ENCODE peak calls at places on chromosomes 12 and 14, in ten cellular contexts. C, K, E, J, F, Y, N, Z, H and P are unnamed samples. For H3K4me1, the result is how much of the 10 kb centered on the place peaks cover.

GRCh38 chr14:100872241-100872640 is 31.3 kb downstream of the RTL1 start:
- DNase-seq in C (peak), K (no peak), E (no peak), J (no peak), F (no peak), Y (peak), N (no peak), Z (no peak), H (no peak), P (no peak)

GRCh38 chr14:93959239-93960107 is 16.9 kb downstream of the ASB2 start:
- DNase-seq in C (peak), K (peak), E (peak), J (peak), F (peak), Y (no peak), N (peak), Z (peak), H (no peak), P (no peak)

GRCh38 chr14:56211844-56212243 is 93.6 kb downstream of the PELI2 start:
- DNase-seq in C (no peak), K (no peak), E (no peak), J (no peak), F (no peak), Y (no peak), N (no peak), Z (no peak), H (no peak), P (no peak)

GRCh38 chr12:52232916-52233461 is at the start of gene KRT7:
- DNase-seq in C (peak), K (no peak), E (no peak), J (no peak), F (no peak), Y (no peak), N (no peak), Z (no peak), H (no peak), P (no peak)

GRCh38 chr14:20327005-20327869 is 5.8 kb downstream of the CCNB1IP1 start:
- DNase-seq in C (no peak), K (no peak), E (no peak), J (no peak), F (no peak), Y (no peak), N (peak), Z (no peak), H (no peak), P (no peak)

GRCh38 chr14:59085207-59085739 is 103.2 kb upstream of the DAAM1 start:
- DNase-seq in C (no peak), K (no peak), E (no peak), J (no peak), F (no peak), Y (no peak), N (no peak), Z (peak), H (no peak), P (no peak)

GRCh38 chr12:125412506-125412905 is 347.3 kb downstream of the AACS start:
- DNase-seq in C (no peak), K (no peak), E (no peak), J (no peak), F (no peak), Y (no peak), N (no peak), Z (no peak), H (no peak), P (no peak)

GRCh38 chr14:81231540-81231939 is 10.8 kb upstream of the GTF2A1 start:
- DNase-seq in C (no peak), K (no peak), E (no peak), J (no peak), F (no peak), Y (no peak), N (no peak), Z (no peak), H (no peak), P (no peak)

GRCh38 chr14:61643546-61643945 is 51.8 kb upstream of the HIF1A start:
- DNase-seq in C (no peak), K (no peak), E (no peak), J (no peak), F (no peak), Y (no peak), N (no peak), Z (no peak), H (no peak), P (no peak)

GRCh38 chr12:25839470-25839869 is 119.0 kb upstream of the RASSF8 start:
- DNase-seq in C (no peak), K (no peak), E (no peak), J (no peak), F (no peak), Y (no peak), N (no peak), Z (no peak), H (no peak), P (no peak)

GRCh38 chr12:121767525-121768016 is 25.9 kb downstream of the RHOF start:
- DNase-seq in C (no peak), K (peak), E (peak), J (no peak), F (peak), Y (no peak), N (no peak), Z (no peak), H (peak), P (no peak)

GRCh38 chr14:100304825-100305445 is 1.3 kb downstream of the SLC25A29 start:
- DNase-seq in C (peak), K (peak), E (no peak), J (no peak), F (no peak), Y (peak), N (no peak), Z (peak), H (peak), P (no peak)

GRCh38 chr12:53623526-53623925 is 2.7 kb downstream of the ATF7 start:
- DNase-seq in C (no peak), K (no peak), E (no peak), J (no peak), F (no peak), Y (no peak), N (no peak), Z (no peak), H (no peak), P (peak)

GRCh38 chr14:37623552-37623951 is 28.1 kb downstream of the TTC6 start:
- DNase-seq in C (no peak), K (no peak), E (no peak), J (no peak), F (no peak), Y (no peak), N (no peak), Z (no peak), H (no peak), P (no peak)

GRCh38 chr12:96099986-96100385 is 64.6 kb upstream of the LTA4H start:
- DNase-seq in C (no peak), K (no peak), E (no peak), J (no peak), F (no peak), Y (no peak), N (no peak), Z (no peak), H (no peak), P (no peak)

GRCh38 chr12:5417500-5417899 is 14.4 kb upstream of the NTF3 start:
- DNase-seq in C (no peak), K (no peak), E (no peak), J (no peak), F (no peak), Y (no peak), N (no peak), Z (no peak), H (no peak), P (no peak)

GRCh38 chr14:53842938-53843337 is 113.7 kb downstream of the BMP4 start:
- DNase-seq in C (no peak), K (no peak), E (no peak), J (no peak), F (no peak), Y (no peak), N (no peak), Z (no peak), H (no peak), P (no peak)

GRCh38 chr14:81246561-81247270 is 26.0 kb upstream of the GTF2A1 start:
- DNase-seq in C (no peak), K (no peak), E (no peak), J (no peak), F (no peak), Y (no peak), N (no peak), Z (peak), H (no peak), P (no peak)

GRCh38 chr14:24473211-24473610 is 30.6 kb upstream of the SDR39U1 start:
- DNase-seq in C (no peak), K (no peak), E (no peak), J (no peak), F (no peak), Y (no peak), N (no peak), Z (no peak), H (no peak), P (no peak)

GRCh38 chr12:51450816-51451215 is 26.2 kb downstream of the SLC4A8 start:
- DNase-seq in C (no peak), K (no peak), E (no peak), J (no peak), F (no peak), Y (peak), N (no peak), Z (peak), H (no peak), P (no peak)

GRCh38 chr12:6249580-6249979 is 49.4 kb downstream of the CD9 start:
- DNase-seq in C (peak), K (no peak), E (no peak), J (no peak), F (no peak), Y (no peak), N (no peak), Z (peak), H (no peak), P (no peak)

GRCh38 chr14:41663478-41663845 is 56.8 kb downstream of the LRFN5 start:
- DNase-seq in C (no peak), K (no peak), E (no peak), J (no peak), F (no peak), Y (no peak), N (no peak), Z (no peak), H (no peak), P (no peak)

GRCh38 chr14:90344920-90345557 is 13.3 kb upstream of the NRDE2 start:
- DNase-seq in C (no peak), K (no peak), E (no peak), J (no peak), F (no peak), Y (no peak), N (no peak), Z (no peak), H (no peak), P (no peak)

GRCh38 chr12:66409195-66409871 is 107.0 kb downstream of the HELB start:
- DNase-seq in C (no peak), K (no peak), E (no peak), J (peak), F (peak), Y (no peak), N (peak), Z (peak), H (no peak), P (peak)

GRCh38 chr12:101839324-101840283 is 8.8 kb upstream of the GNPTAB start:
- DNase-seq in C (no peak), K (peak), E (peak), J (peak), F (peak), Y (peak), N (peak), Z (peak), H (no peak), P (peak)

GRCh38 chr12:67415473-67415872 is 146.3 kb downstream of the CAND1 start:
- DNase-seq in C (no peak), K (no peak), E (no peak), J (no peak), F (peak), Y (no peak), N (no peak), Z (peak), H (no peak), P (peak)

GRCh38 chr12:9936597-9936996 is 4.4 kb upstream of the CLEC2A start:
- DNase-seq in C (no peak), K (no peak), E (no peak), J (no peak), F (no peak), Y (no peak), N (no peak), Z (no peak), H (no peak), P (no peak)

GRCh38 chr14:103444837-103445524 is 59.8 kb downstream of the MARK3 start:
- DNase-seq in C (no peak), K (no peak), E (no peak), J (no peak), F (no peak), Y (no peak), N (no peak), Z (no peak), H (no peak), P (no peak)

GRCh38 chr12:28443337-28443736 is 253.1 kb downstream of the CCDC91 start:
- DNase-seq in C (no peak), K (no peak), E (no peak), J (no peak), F (no peak), Y (no peak), N (no peak), Z (no peak), H (no peak), P (no peak)

GRCh38 chr14:54901380-54902142 is 1.1 kb downstream of the GCH1 start:
- DNase-seq in C (no peak), K (no peak), E (no peak), J (peak), F (no peak), Y (no peak), N (no peak), Z (peak), H (no peak), P (no peak)

GRCh38 chr12:72057330-72057911 is 118.8 kb downstream of the TPH2 start:
- DNase-seq in C (no peak), K (no peak), E (no peak), J (no peak), F (no peak), Y (no peak), N (no peak), Z (no peak), H (no peak), P (no peak)

GRCh38 chr14:69559581-69560011 is 15.1 kb downstream of the CCDC177 start:
- DNase-seq in C (no peak), K (no peak), E (no peak), J (no peak), F (no peak), Y (no peak), N (no peak), Z (no peak), H (no peak), P (no peak)

GRCh38 chr12:60172696-60173095 is 576.9 kb downstream of the SLC16A7 start:
- DNase-seq in C (no peak), K (no peak), E (no peak), J (no peak), F (peak), Y (no peak), N (no peak), Z (no peak), H (no peak), P (no peak)

GRCh38 chr14:70635971-70636595 is 5.6 kb upstream of the TTC9 start:
- DNase-seq in C (no peak), K (no peak), E (no peak), J (no peak), F (no peak), Y (no peak), N (no peak), Z (no peak), H (no peak), P (no peak)

GRCh38 chr12:2773199-2773875 is 21.4 kb upstream of the FKBP4 start:
- DNase-seq in C (no peak), K (no peak), E (no peak), J (no peak), F (no peak), Y (no peak), N (no peak), Z (no peak), H (no peak), P (no peak)

GRCh38 chr12:2772370-2772769 is 22.4 kb upstream of the FKBP4 start:
- DNase-seq in C (no peak), K (no peak), E (no peak), J (no peak), F (no peak), Y (no peak), N (no peak), Z (no peak), H (no peak), P (no peak)

GRCh38 chr12:2765608-2766007 is 29.2 kb upstream of the FKBP4 start:
- DNase-seq in C (no peak), K (no peak), E (no peak), J (no peak), F (no peak), Y (no peak), N (no peak), Z (no peak), H (no peak), P (no peak)

GRCh38 chr12:2768224-2768961 is 26.4 kb upstream of the FKBP4 start:
- DNase-seq in C (no peak), K (no peak), E (no peak), J (no peak), F (no peak), Y (no peak), N (no peak), Z (no peak), H (no peak), P (no peak)

GRCh38 chr12:2769866-2770533 is 24.8 kb upstream of the FKBP4 start:
- DNase-seq in C (no peak), K (no peak), E (no peak), J (no peak), F (no peak), Y (no peak), N (no peak), Z (no peak), H (no peak), P (no peak)
- H3K27ac ChIP-seq in C (no peak), K (no peak), E (no peak), J (no peak), F (no peak), Y (no peak), N (no peak), Z (no peak), H (no peak), P (no peak)

GRCh38 chr12:48000878-48001321 is 3.4 kb downstream of the COL2A1 start:
- DNase-seq in C (no peak), K (no peak), E (peak), J (no peak), F (no peak), Y (no peak), N (no peak), Z (peak), H (no peak), P (no peak)
- H3K4me1 ChIP-seq in C (under half), K (under half), E (under half), J (under half), F (under half), Y (under half), N (under half), Z (under half), H (half or more), P (under half)

GRCh38 chr14:22569749-22570131 is 19.3 kb downstream of the DAD1 start:
- DNase-seq in C (no peak), K (no peak), E (no peak), J (no peak), F (no peak), Y (no peak), N (no peak), Z (no peak), H (no peak), P (no peak)
- H3K4me3 ChIP-seq in C (no peak), K (no peak), E (no peak), J (peak), F (no peak), Y (no peak), N (peak), Z (no peak), H (no peak), P (no peak)

GRCh38 chr14:95387826-95388445 is 68.2 kb upstream of the CLMN start:
- DNase-seq in C (no peak), K (no peak), E (no peak), J (no peak), F (no peak), Y (no peak), N (no peak), Z (peak), H (no peak), P (no peak)

GRCh38 chr14:95386536-95386935 is 66.8 kb upstream of the CLMN start:
- DNase-seq in C (no peak), K (no peak), E (no peak), J (no peak), F (no peak), Y (no peak), N (no peak), Z (no peak), H (no peak), P (no peak)

GRCh38 chr14:95385701-95386100 is 66.0 kb upstream of the CLMN start:
- DNase-seq in C (no peak), K (no peak), E (no peak), J (no peak), F (no peak), Y (no peak), N (no peak), Z (no peak), H (no peak), P (no peak)

GRCh38 chr14:95389471-95390011 is 69.8 kb upstream of the CLMN start:
- DNase-seq in C (no peak), K (peak), E (peak), J (no peak), F (no peak), Y (no peak), N (no peak), Z (no peak), H (peak), P (peak)

DNA sequence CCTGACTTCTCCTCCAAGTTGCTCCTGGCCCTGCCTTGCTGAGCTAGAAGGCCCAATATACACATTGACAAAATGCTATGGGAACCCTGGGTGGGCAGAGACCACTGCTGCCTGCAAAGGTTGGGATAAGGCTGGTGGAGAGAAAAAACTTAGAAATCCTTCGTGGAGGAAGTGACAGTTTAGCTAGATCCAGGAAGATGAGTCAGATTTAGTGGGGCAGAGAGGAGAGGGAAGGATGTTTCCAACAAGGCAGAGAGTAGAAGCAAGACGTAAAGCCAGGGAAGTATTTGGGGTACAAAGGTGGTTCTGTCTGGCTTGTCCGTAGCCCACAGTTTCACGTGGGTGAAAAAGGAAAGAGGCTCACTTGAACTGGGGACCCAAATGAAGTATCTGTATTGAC is 69.0 kb upstream of the CLMN start:
- DNase-seq in C (no peak), K (no peak), E (no peak), J (no peak), F (no peak), Y (no peak), N (no peak), Z (no peak), H (no peak), P (no peak)
- H3K27ac ChIP-seq in C (no peak), K (no peak), E (peak), J (no peak), F (no peak), Y (no peak), N (no peak), Z (peak), H (peak), P (no peak)

GRCh38 chr12:108835860-108836634 is 21.3 kb downstream of the SSH1 start:
- DNase-seq in C (no peak), K (no peak), E (no peak), J (no peak), F (no peak), Y (no peak), N (no peak), Z (no peak), H (no peak), P (no peak)

GRCh38 chr12:108838194-108839010 is 19.0 kb downstream of the SSH1 start:
- DNase-seq in C (peak), K (peak), E (peak), J (peak), F (peak), Y (peak), N (peak), Z (peak), H (peak), P (peak)

GRCh38 chr12:108839011-108839889 is 18.1 kb downstream of the SSH1 start:
- DNase-seq in C (peak), K (peak), E (peak), J (no peak), F (peak), Y (no peak), N (no peak), Z (no peak), H (peak), P (no peak)

GRCh38 chr12:108837239-108837638 is 20.1 kb downstream of the SSH1 start:
- DNase-seq in C (no peak), K (no peak), E (no peak), J (no peak), F (no peak), Y (no peak), N (no peak), Z (no peak), H (no peak), P (no peak)

DNA sequence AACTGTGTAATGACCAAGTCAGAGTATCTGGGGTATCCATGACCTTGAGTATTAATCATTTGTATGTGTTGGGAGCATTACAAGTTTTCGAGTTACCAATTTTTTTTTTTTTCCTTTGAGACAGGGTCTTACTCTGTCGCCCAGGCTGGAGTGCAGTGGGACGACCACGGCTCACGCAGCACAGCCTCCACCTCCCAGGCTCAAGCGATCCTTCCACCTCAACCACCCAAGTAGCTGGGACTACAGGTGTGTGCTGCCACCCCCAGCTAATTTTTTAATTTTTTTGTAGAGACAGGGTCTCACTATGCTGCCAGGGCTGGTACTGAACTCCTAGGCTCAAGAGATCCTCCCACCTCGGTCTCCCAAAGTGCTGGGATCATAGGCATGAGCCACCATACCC is 19.7 kb downstream of the SSH1 start:
- DNase-seq in C (no peak), K (no peak), E (no peak), J (no peak), F (no peak), Y (no peak), N (no peak), Z (no peak), H (no peak), P (no peak)
- H3K4me1 ChIP-seq in C (half or more), K (under half), E (half or more), J (under half), F (half or more), Y (under half), N (under half), Z (half or more), H (half or more), P (under half)

GRCh38 chr12:58074259-58074658 is 132.9 kb downstream of the ATP23 start:
- DNase-seq in C (no peak), K (no peak), E (no peak), J (no peak), F (no peak), Y (no peak), N (no peak), Z (no peak), H (no peak), P (no peak)
- H3K4me3 ChIP-seq in C (no peak), K (no peak), E (no peak), J (no peak), F (no peak), Y (no peak), N (no peak), Z (no peak), H (no peak), P (no peak)